ENCODE peak calls at places on chromosomes 11 and 22, in seven cellular contexts. Q, X, P, T, A, G and D are unnamed samples.

GRCh38 chr11:76661835-76662434 is 8.6 kb downstream of the LRRC32 start:
- DNase-seq in A (no peak), T (no peak), X (no peak), G (no peak), Q (no peak), P (no peak), D (no peak)

GRCh38 chr11:108241370-108242037 is 18.6 kb downstream of the ATM start:
- DNase-seq in X (no peak), A (no peak), G (no peak), T (no peak), Q (no peak), P (no peak), D (peak; percentile 11)

GRCh38 chr11:129557421-129557820 is 181.8 kb downstream of the BARX2 start:
- DNase-seq in A (no peak), P (no peak), Q (no peak), X (no peak), T (no peak), G (no peak), D (no peak)

GRCh38 chr11:68798221-68798813 is 43.4 kb downstream of the CPT1A start:
- DNase-seq in A (no peak), P (peak; percentile 74), G (peak; percentile 22), T (peak; percentile 40), Q (peak; percentile 6), X (peak; percentile 30), D (peak; percentile 29)

GRCh38 chr11:118199135-118199534 is 22.7 kb upstream of the SCN2B start:
- DNase-seq in T (no peak), P (no peak), A (no peak), X (no peak), G (no peak), Q (no peak), D (no peak)

GRCh38 chr11:12496181-12497025 is 119.0 kb downstream of the PARVA start:
- DNase-seq in X (no peak), T (no peak), Q (no peak), A (no peak), G (no peak), P (no peak), D (no peak)

GRCh38 chr11:46808804-46809431 is 37.2 kb downstream of the CKAP5 start:
- DNase-seq in A (peak; percentile 38), P (no peak), X (peak; percentile 51), Q (peak; percentile 41), T (peak; percentile 52), G (peak; percentile 78), D (peak; percentile 63)

GRCh38 chr11:45857834-45858492 is 10.7 kb downstream of the CRY2 start:
- DNase-seq in P (no peak), T (no peak), Q (peak; percentile 99), A (peak; percentile 94), X (peak; percentile 94), G (peak; percentile 96), D (peak; percentile 73)

GRCh38 chr22:23067023-23067650 is 3.2 kb upstream of the GNAZ start:
- DNase-seq in G (no peak), P (no peak), Q (no peak), A (no peak), T (no peak), X (no peak), D (no peak)

GRCh38 chr11:118694185-118694584 is 14.7 kb upstream of the TREH start:
- DNase-seq in T (no peak), Q (no peak), A (no peak), X (no peak), G (no peak), P (no peak), D (no peak)

GRCh38 chr11:1618231-1618630 is 3.7 kb downstream of the KRTAP5-4 start:
- DNase-seq in X (no peak), P (no peak), Q (peak; percentile 52), A (no peak), G (no peak), T (no peak), D (no peak)

GRCh38 chr11:11782532-11783110 is 59.2 kb upstream of the USP47 start:
- DNase-seq in G (no peak), A (no peak), Q (no peak), T (peak; percentile 71), P (no peak), X (no peak), D (no peak)

GRCh38 chr11:44846852-44847251 is 103.8 kb downstream of the TP53I11 start:
- DNase-seq in T (no peak), G (no peak), X (no peak), A (no peak), P (no peak), Q (no peak), D (no peak)

GRCh38 chr11:57312511-57313021 is 12.2 kb downstream of the TNKS1BP1 start:
- DNase-seq in P (no peak), X (no peak), G (no peak), A (no peak), Q (no peak), T (no peak), D (no peak)
- TF ChIP-seq CTCF in P (no peak), X (no peak), G (no peak), A (no peak), Q (no peak), T (no peak), D (no peak)

DNA sequence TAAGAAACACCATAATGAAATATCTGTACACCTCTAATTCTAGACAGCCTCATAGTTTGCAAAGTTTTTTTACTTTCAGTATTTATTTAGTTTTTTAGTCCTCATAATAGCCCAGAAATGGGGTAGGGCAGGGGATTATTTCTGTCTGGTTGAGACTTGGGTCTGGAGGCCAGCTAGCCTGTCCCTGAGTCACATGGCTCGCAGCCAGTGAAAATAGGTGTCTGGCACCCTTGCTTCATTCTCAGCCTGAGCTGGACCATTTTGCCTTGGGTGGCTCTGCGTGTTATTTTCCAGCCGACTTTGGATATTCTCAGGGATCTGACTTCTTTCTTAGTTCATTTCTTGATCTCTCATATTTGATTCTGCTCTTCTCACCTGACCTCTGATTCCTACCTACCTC is 123.9 kb upstream of the NARS2 start:
- DNase-seq in P (no peak), A (peak; percentile 79), X (peak; percentile 72), G (peak; percentile 15), T (peak; percentile 92), Q (peak; percentile 46), D (peak; percentile 84)
- TF ChIP-seq CTCF in P (no peak), A (no peak), X (no peak), G (no peak), T (no peak), Q (no peak), D (no peak)

DNA sequence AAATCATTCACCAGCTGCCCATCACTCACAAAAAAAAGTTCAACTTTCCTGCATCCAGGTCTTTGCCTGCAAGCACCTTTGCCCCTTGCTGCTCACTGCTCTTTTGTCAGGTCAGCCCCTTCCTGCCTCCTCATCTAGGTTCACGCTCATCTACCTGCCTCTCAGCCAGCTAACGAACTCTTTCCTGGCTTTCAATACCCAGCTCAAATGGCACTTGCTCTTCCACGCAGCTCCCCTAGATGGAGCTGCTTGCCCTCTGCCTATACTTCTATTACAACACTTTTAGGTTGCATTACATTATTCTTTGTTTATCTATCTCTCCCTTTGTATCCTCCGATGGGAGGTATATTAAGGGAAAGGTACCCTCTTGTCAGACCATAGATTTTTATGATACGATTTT is 78.9 kb upstream of the TBCEL start:
- DNase-seq in X (no peak), P (no peak), Q (no peak), T (no peak), G (no peak), A (no peak), D (no peak)
- TF ChIP-seq CTCF in X (no peak), P (no peak), Q (no peak), T (peak; percentile 25), G (peak; percentile 36), A (no peak), D (peak; percentile 32)

GRCh38 chr22:35517207-35517606 is 23.4 kb upstream of the RASD2 start:
- DNase-seq in A (no peak), P (no peak), G (no peak), T (no peak), Q (no peak), X (no peak), D (no peak)
- TF ChIP-seq CTCF in A (no peak), P (no peak), G (no peak), T (no peak), Q (no peak), X (no peak), D (no peak)

DNA sequence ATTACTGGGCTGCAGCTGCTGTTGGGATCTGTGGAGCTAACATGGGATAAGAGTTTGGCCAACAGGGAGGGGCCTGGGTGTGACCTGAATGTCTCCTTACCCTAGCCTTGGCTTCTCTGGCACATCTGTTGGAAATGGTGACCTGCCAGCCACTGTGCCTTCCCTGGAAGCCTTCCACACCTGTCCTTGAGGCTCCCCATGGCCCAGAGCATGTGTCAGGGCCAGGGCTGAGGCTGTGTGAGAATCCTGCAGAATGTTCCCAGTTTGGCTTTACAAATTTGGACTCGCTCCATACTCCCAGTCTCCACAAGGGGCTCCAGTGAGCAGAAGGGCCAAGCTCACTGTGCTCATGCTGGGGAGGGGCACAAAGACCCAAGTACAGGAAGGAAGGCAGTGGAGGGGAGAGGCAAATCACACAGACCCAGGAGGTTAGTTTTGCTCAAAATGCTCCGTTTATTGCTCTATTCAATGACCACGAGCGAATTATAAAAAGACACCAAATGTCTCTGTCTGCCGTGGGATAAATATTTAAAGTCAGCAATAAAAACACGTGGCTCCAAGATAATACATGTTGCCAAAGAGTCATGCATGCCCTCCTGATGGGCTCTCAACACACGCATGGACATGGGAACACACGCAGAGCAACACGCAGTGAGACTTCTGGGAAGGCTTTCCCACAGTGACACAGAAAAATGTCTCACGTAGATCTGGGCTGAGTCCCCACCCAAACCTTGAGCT is 1.7 kb upstream of the IGSF22 start:
- DNase-seq in T (peak; percentile 53), A (no peak), X (peak; percentile 60), P (peak; percentile 69), Q (peak; percentile 16), G (peak; percentile 48), D (peak; percentile 34)
- TF ChIP-seq CTCF in T (peak; percentile 78), A (peak; percentile 84), X (peak; percentile 85), P (peak; percentile 83), Q (peak; percentile 83), G (peak; percentile 86), D (peak; percentile 85)

GRCh38 chr22:41976961-41977566 is 7.8 kb downstream of the SEPTIN3 start:
- DNase-seq in A (no peak), G (no peak), Q (no peak), P (peak; percentile 37), T (no peak), X (peak; percentile 25), D (no peak)
- TF ChIP-seq CTCF in A (no peak), G (no peak), Q (no peak), P (no peak), T (no peak), X (no peak), D (no peak)

GRCh38 chr11:15276616-15277015 is 161.9 kb downstream of the INSC start:
- DNase-seq in X (peak; percentile 27), Q (no peak), A (no peak), P (peak; percentile 21), T (peak; percentile 11), G (peak; percentile 24), D (peak; percentile 10)
- TF ChIP-seq CTCF in X (no peak), Q (peak; percentile 31), A (peak; percentile 55), P (peak; percentile 50), T (peak; percentile 11), G (peak; percentile 42), D (peak; percentile 20)